ENCODE peak calls at places on chromosomes 12 and 14, in four cellular contexts. K, P, N and H are unnamed samples.

GRCh38 chr12:499837-500458 is 40.2 kb downstream of the B4GALNT3 start:
- DNase-seq in N (no peak), P (no peak), K (no peak), H (peak; percentile 48)

GRCh38 chr14:99564256-99564902 is 39.6 kb downstream of the CCDC85C start:
- DNase-seq in K (peak; percentile 89), N (no peak), P (no peak), H (peak; percentile 87)

GRCh38 chr12:49524660-49525324 is 14.0 kb upstream of the KCNH3 start:
- DNase-seq in P (no peak), K (no peak), N (no peak), H (no peak)

GRCh38 chr14:100237735-100238418 is 1.1 kb upstream of the YY1 start:
- DNase-seq in N (no peak), P (peak; percentile 26), K (peak; percentile 48), H (peak; percentile 73)

GRCh38 chr12:69161835-69162234 is 77.5 kb upstream of the CPSF6 start:
- DNase-seq in P (no peak), K (no peak), N (no peak), H (no peak)

GRCh38 chr12:107344035-107344808 is 250.9 kb upstream of the CRY1 start:
- DNase-seq in K (no peak), N (peak; percentile 84), P (no peak), H (no peak)

GRCh38 chr12:47938594-47938993 is 24.8 kb upstream of the TMEM106C start:
- DNase-seq in N (no peak), K (no peak), P (no peak), H (no peak)

GRCh38 chr12:89252284-89252683 is 100.0 kb downstream of the DUSP6 start:
- DNase-seq in P (no peak), K (no peak), N (no peak), H (no peak)

GRCh38 chr12:22271036-22271435 is 63.5 kb downstream of the ST8SIA1 start:
- DNase-seq in N (no peak), K (no peak), P (no peak), H (no peak)

GRCh38 chr14:75090353-75090752 is 20.9 kb downstream of the ZC2HC1C start:
- DNase-seq in P (no peak), N (no peak), K (no peak), H (no peak)

GRCh38 chr14:77151245-77151644 is 9.7 kb upstream of the ZDHHC22 start:
- DNase-seq in N (no peak), P (peak; percentile 53), K (no peak), H (no peak)

GRCh38 chr14:90168425-90169105 is 87.8 kb upstream of the PSMC1 start:
- DNase-seq in N (no peak), K (no peak), P (no peak), H (no peak)

GRCh38 chr14:67694791-67695393 is 672 bp downstream of the RDH11 start:
- DNase-seq in N (peak; percentile 95), P (peak; percentile 81), K (no peak), H (peak; percentile 54)

GRCh38 chr12:22974865-22975264 is 349.9 kb downstream of the ETNK1 start:
- DNase-seq in N (peak; percentile 15), K (no peak), P (no peak), H (no peak)

GRCh38 chr12:66288121-66288520 is 14.2 kb upstream of the HELB start:
- DNase-seq in P (no peak), K (no peak), N (no peak), H (no peak)

GRCh38 chr14:90837355-90837754 is 21.1 kb upstream of the TTC7B start:
- DNase-seq in P (no peak), K (no peak), N (no peak), H (no peak)

GRCh38 chr12:89789862-89790261 is 81.2 kb upstream of the ATP2B1 start:
- DNase-seq in N (no peak), K (no peak), P (no peak), H (no peak)

GRCh38 chr14:49857427-49858003 is 4.9 kb upstream of the NEMF start:
- DNase-seq in P (no peak), N (no peak), K (no peak), H (no peak)

GRCh38 chr14:78448483-78449094 is 278.4 kb downstream of the NRXN3 start:
- DNase-seq in K (no peak), P (peak; percentile 65), N (peak; percentile 15), H (no peak)

GRCh38 chr12:3746758-3747157 is 6.2 kb downstream of the CRACR2A start:
- DNase-seq in P (no peak), N (no peak), K (no peak), H (no peak)

GRCh38 chr12:70671698-70672097 is 34.5 kb upstream of the PTPRB start:
- DNase-seq in P (no peak), K (no peak), N (no peak), H (no peak)

GRCh38 chr12:6866920-6867406 is 368 bp upstream of the TPI1 start:
- DNase-seq in N (no peak), P (no peak), K (no peak), H (no peak)

GRCh38 chr12:4987076-4987775 is 56.5 kb upstream of the KCNA5 start:
- DNase-seq in K (no peak), N (no peak), P (no peak), H (no peak)

GRCh38 chr14:64708148-64709004 is 4.2 kb downstream of the PLEKHG3 start:
- DNase-seq in K (no peak), P (no peak), N (no peak), H (no peak)

DNA sequence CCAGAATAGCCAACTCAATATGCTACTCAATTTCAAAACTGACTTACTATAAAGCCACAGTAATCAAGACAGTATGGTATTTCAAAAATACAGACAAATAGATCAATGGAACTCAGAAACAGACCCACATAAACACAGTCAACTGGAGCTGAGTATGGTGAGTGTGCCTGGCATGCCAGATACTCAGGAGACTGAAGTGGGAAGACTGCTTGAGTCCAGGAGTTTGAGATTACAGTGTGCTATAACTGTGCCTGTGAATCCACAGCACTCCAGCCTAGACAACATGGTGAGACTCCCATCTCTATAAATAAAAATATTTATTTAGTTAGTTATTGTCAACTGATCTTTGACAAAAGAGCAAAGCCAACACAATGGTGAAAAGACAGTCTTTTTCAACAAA is 81.8 kb downstream of the NUMB start:
- DNase-seq in K (no peak), P (no peak), N (no peak), H (no peak)
- H3K9me3 ChIP-seq in K (no peaks in the 10 kb centered on the region), P (no peaks in the 10 kb centered on the region), N (no peaks in the 10 kb centered on the region), H (no peaks in the 10 kb centered on the region)

GRCh38 chr14:82482345-82482744 is 948.7 kb upstream of the SEL1L start:
- DNase-seq in P (no peak), N (no peak), K (no peak), H (no peak)
- H3K9me3 ChIP-seq in P (no peaks in the 10 kb centered on the region), N (peaks cover 12% of the 10 kb centered on the region), K (no peaks in the 10 kb centered on the region), H (no peaks in the 10 kb centered on the region)

GRCh38 chr12:57464569-57464968 is 5.0 kb downstream of the GLI1 start:
- DNase-seq in P (no peak), K (no peak), N (no peak), H (no peak)

GRCh38 chr12:57465747-57466505 is 6.3 kb downstream of the GLI1 start:
- DNase-seq in K (no peak), N (no peak), P (no peak), H (no peak)

GRCh38 chr12:57462307-57463253 is 3.0 kb downstream of the GLI1 start:
- DNase-seq in P (peak; percentile 96), N (peak; percentile 93), K (peak; percentile 90), H (peak; percentile 92)

GRCh38 chr12:57467212-57467874 is 7.8 kb downstream of the GLI1 start:
- DNase-seq in N (no peak), P (no peak), K (no peak), H (no peak)

GRCh38 chr12:57465030-57465746 is 5.6 kb downstream of the GLI1 start:
- DNase-seq in K (no peak), N (no peak), P (no peak), H (no peak)
- H3K9me3 ChIP-seq in K (no peaks in the 10 kb centered on the region), N (no peaks in the 10 kb centered on the region), P (no peaks in the 10 kb centered on the region), H (no peaks in the 10 kb centered on the region)

GRCh38 chr12:132899033-132899432 is 11.6 kb upstream of the CHFR start:
- DNase-seq in K (no peak), N (no peak), P (no peak), H (no peak)

GRCh38 chr12:132907216-132907615 is 19.8 kb upstream of the CHFR start:
- DNase-seq in K (no peak), N (no peak), P (peak; percentile 20), H (no peak)

GRCh38 chr12:132908145-132909029 is 21.0 kb upstream of the CHFR start:
- DNase-seq in K (peak; percentile 98), P (peak; percentile 99), N (no peak), H (peak; percentile 98)

GRCh38 chr12:132909030-132909368 is 21.6 kb upstream of the CHFR start:
- DNase-seq in N (no peak), P (no peak), K (no peak), H (no peak)

GRCh38 chr12:132904718-132905328 is 17.4 kb upstream of the CHFR start:
- DNase-seq in K (peak; percentile 83), P (peak; percentile 85), N (no peak), H (peak; percentile 96)
- H3K9me3 ChIP-seq in K (no peaks in the 10 kb centered on the region), P (peaks cover 2% of the 10 kb centered on the region), N (peaks cover 9% of the 10 kb centered on the region), H (no peaks in the 10 kb centered on the region)

GRCh38 chr14:105878125-105878524 is 351.7 kb downstream of the TMEM121 start:
- DNase-seq in K (peak; percentile 4), N (no peak), P (peak; percentile 4), H (no peak)

GRCh38 chr14:105873870-105874512 is 347.6 kb downstream of the TMEM121 start:
- DNase-seq in N (no peak), K (no peak), P (no peak), H (no peak)

GRCh38 chr14:105876829-105877228 is 350.4 kb downstream of the TMEM121 start:
- DNase-seq in N (no peak), K (no peak), P (no peak), H (no peak)

GRCh38 chr14:105877645-105878044 is 351.3 kb downstream of the TMEM121 start:
- DNase-seq in K (no peak), P (no peak), N (no peak), H (no peak)

GRCh38 chr14:105876158-105876557 is 349.8 kb downstream of the TMEM121 start:
- DNase-seq in N (no peak), P (peak; percentile 0), K (no peak), H (no peak)
- H3K9me3 ChIP-seq in N (no peaks in the 10 kb centered on the region), P (no peaks in the 10 kb centered on the region), K (no peaks in the 10 kb centered on the region), H (no peaks in the 10 kb centered on the region)